ENCODE peak calls at places on chromosomes 4 and X, in four cellular contexts. W, O, A and T are unnamed samples.
A peak's percentile ranks its signal among the peaks of the same experiment; 100 is the strongest.

GRCh38 chr4:1703880-1704279 is 8.2 kb downstream of the SLBP start:
- DNase-seq in W (no peak), O (no peak), A (no peak), T (no peak)

GRCh38 chr4:16082038-16082423 is 1.8 kb downstream of the PROM1 start:
- DNase-seq in W (no peak), O (no peak), A (no peak), T (no peak)

GRCh38 chr4:2044119-2044485 is 15.0 kb upstream of the NAT8L start:
- DNase-seq in W (no peak), O (no peak), A (no peak), T (no peak)

GRCh38 chrX:150683536-150684146 is 9.6 kb upstream of the MTMR1 start:
- DNase-seq in W (no peak), O (no peak), A (peak; percentile 46), T (peak; percentile 33)

GRCh38 chr4:143489116-143489515 is 24.4 kb upstream of the SMARCA5 start:
- DNase-seq in W (peak; percentile 86), O (no peak), A (no peak), T (peak; percentile 28)

GRCh38 chr4:825969-826330 is at the start of gene CPLX1:
- DNase-seq in W (no peak), O (no peak), A (peak; percentile 24), T (no peak)

GRCh38 chrX:54248309-54248708 is 65.3 kb upstream of the FAM120C start:
- DNase-seq in W (peak; percentile 24), O (no peak), A (peak; percentile 9), T (peak; percentile 44)

GRCh38 chr4:162163892-162164759 is at the start of gene FSTL5:
- DNase-seq in W (peak; percentile 42), O (peak; percentile 99), A (peak; percentile 84), T (peak; percentile 2)

GRCh38 chr4:41174444-41174843 is 39.9 kb downstream of the APBB2 start:
- DNase-seq in W (no peak), O (no peak), A (peak; percentile 40), T (peak; percentile 54)

GRCh38 chr4:158411180-158411721 is 110.4 kb upstream of the RXFP1 start:
- DNase-seq in W (no peak), O (no peak), A (no peak), T (no peak)

GRCh38 chr4:213971-214370 is 89.7 kb downstream of the ZNF718 start:
- DNase-seq in W (no peak), O (no peak), A (no peak), T (no peak)

GRCh38 chr4:108772402-108772801 is 9.5 kb upstream of the ETNPPL start:
- DNase-seq in W (no peak), O (no peak), A (no peak), T (no peak)

GRCh38 chr4:1285790-1286553 is 3.7 kb upstream of the MAEA start:
- DNase-seq in W (no peak), O (peak; percentile 89), A (peak; percentile 74), T (peak; percentile 9)

GRCh38 chr4:3364199-3364598 is 71.4 kb downstream of the RGS12 start:
- DNase-seq in W (no peak), O (no peak), A (no peak), T (no peak)

GRCh38 chrX:133415276-133416105 is at the start of gene GPC4:
- DNase-seq in W (peak; percentile 22), O (peak; percentile 78), A (peak; percentile 67), T (no peak)

GRCh38 chrX:71579136-71579989 is 1.1 kb downstream of the GCNA start:
- DNase-seq in W (no peak), O (peak; percentile 39), A (no peak), T (no peak)

GRCh38 chr4:1210241-1210841 is 38.0 kb upstream of the SPON2 start:
- DNase-seq in W (no peak), O (no peak), A (no peak), T (no peak)

GRCh38 chr4:79042079-79042674 is 102.9 kb upstream of the PAQR3 start:
- DNase-seq in W (peak; percentile 19), O (no peak), A (peak; percentile 47), T (peak; percentile 22)

GRCh38 chrX:54043084-54043483 is 1.2 kb downstream of the PHF8 start:
- DNase-seq in W (no peak), O (no peak), A (peak; percentile 10), T (no peak)

GRCh38 chr4:11543710-11544109 is 115.0 kb upstream of the HS3ST1 start:
- DNase-seq in W (no peak), O (no peak), A (peak; percentile 45), T (peak; percentile 83)

GRCh38 chr4:148112231-148112982 is 329.8 kb downstream of the NR3C2 start:
- DNase-seq in W (no peak), O (no peak), A (peak; percentile 24), T (peak; percentile 55)

GRCh38 chr4:2263701-2264321 is 1.9 kb upstream of the MXD4 start:
- DNase-seq in W (no peak), O (no peak), A (no peak), T (no peak)

GRCh38 chr4:3792813-3793212 is 26.6 kb downstream of the ADRA2C start:
- DNase-seq in W (no peak), O (peak; percentile 85), A (no peak), T (no peak)

GRCh38 chr4:128908735-128909134 is 99.2 kb downstream of the JADE1 start:
- DNase-seq in W (no peak), O (no peak), A (peak; percentile 8), T (peak; percentile 4)

GRCh38 chr4:99710681-99711345 is 53.2 kb upstream of the C4orf54 start:
- DNase-seq in W (peak; percentile 82), O (no peak), A (peak; percentile 69), T (peak; percentile 63)

GRCh38 chr4:40721730-40722171 is 28.0 kb upstream of the NSUN7 start:
- DNase-seq in W (no peak), O (no peak), A (peak; percentile 59), T (peak; percentile 58)

GRCh38 chrX:40145001-40145631 is 47.4 kb upstream of the BCOR start:
- DNase-seq in W (no peak), O (peak; percentile 78), A (peak; percentile 23), T (no peak)

GRCh38 chr4:121764702-121765367 is at the start of gene SMIM43:
- DNase-seq in W (no peak), O (peak; percentile 56), A (peak; percentile 18), T (no peak)

GRCh38 chr4:159564615-159565014 is 461.7 kb downstream of the RAPGEF2 start:
- DNase-seq in W (no peak), O (no peak), A (no peak), T (no peak)

GRCh38 chr4:22986262-22986661 is 293.5 kb downstream of the GBA3 start:
- DNase-seq in W (no peak), O (no peak), A (no peak), T (no peak)

GRCh38 chr4:85446462-85446861 is 28.5 kb upstream of the ARHGAP24 start:
- DNase-seq in W (no peak), O (no peak), A (no peak), T (no peak)

GRCh38 chrX:56728752-56729151 is 291 bp upstream of the NBDY start:
- DNase-seq in W (no peak), O (no peak), A (peak; percentile 45), T (peak; percentile 5)

GRCh38 chrX:9942086-9942485 is 25.1 kb upstream of the CLDN34 start:
- DNase-seq in W (no peak), O (no peak), A (no peak), T (no peak)

GRCh38 chr4:59388359-59388758 is 1811.8 kb upstream of the ADGRL3 start:
- DNase-seq in W (no peak), O (no peak), A (no peak), T (no peak)

GRCh38 chr4:82638479-82638878 is 76.7 kb upstream of the TMEM150C start:
- DNase-seq in W (no peak), O (no peak), A (no peak), T (no peak)

GRCh38 chrX:109190542-109190941 is 291.3 kb downstream of the GUCY2F start:
- DNase-seq in W (no peak), O (no peak), A (no peak), T (no peak)

GRCh38 chr4:184432127-184432922 is 42.0 kb downstream of the IRF2 start:
- DNase-seq in W (no peak), O (no peak), A (no peak), T (no peak)

GRCh38 chr4:184427687-184428086 is 46.7 kb downstream of the IRF2 start:
- DNase-seq in W (no peak), O (no peak), A (no peak), T (no peak)

GRCh38 chr4:184427093-184427492 is 47.3 kb downstream of the IRF2 start:
- DNase-seq in W (no peak), O (no peak), A (no peak), T (no peak)

GRCh38 chr4:184428787-184429186 is 45.6 kb downstream of the IRF2 start:
- DNase-seq in W (no peak), O (no peak), A (no peak), T (no peak)

GRCh38 chr4:184430163-184430562 is 44.2 kb downstream of the IRF2 start:
- DNase-seq in W (no peak), O (no peak), A (no peak), T (no peak)
- H4K91ac ChIP-seq in W (no peak overlapping the region), O (no peak overlapping the region), A (no peak overlapping the region), T (no peak overlapping the region)

DNA sequence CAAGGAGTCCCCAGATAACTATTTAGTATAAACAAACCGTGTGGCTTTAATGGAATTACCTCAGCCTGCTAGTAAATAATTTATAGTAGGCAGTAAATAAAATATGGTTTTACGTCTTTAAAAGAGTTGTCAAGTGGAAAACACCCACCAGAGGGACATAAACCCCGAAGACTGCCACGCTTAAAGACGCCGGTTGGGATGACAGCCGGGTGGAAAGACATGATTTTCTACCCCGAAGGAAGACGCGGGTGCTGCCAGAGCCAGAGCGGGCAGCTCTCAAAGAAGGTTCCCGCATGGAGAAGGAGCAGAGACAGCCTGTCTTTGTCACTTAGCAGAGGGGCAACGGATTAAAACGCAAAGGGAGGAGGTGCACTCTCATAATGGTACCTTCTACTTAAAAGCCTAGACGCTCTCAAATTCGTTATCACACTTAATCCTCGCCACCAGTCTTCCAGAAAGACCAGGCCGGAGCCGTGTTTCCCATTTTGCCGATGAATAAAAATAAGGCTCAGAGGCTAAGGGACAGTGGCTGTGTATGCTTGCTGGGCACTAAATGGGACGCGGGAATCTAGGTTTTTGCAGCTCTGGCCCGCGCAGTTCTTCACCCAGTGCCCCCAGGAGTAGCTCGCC is 140.5 kb upstream of the ZIC3 start:
- DNase-seq in W (no peak), O (no peak), A (no peak), T (no peak)
- H2BK5ac ChIP-seq in W (no peak overlapping the region), O (no peak overlapping the region), A (no peak overlapping the region), T (no peak overlapping the region)

GRCh38 chr4:139635966-139636365 is 29.7 kb upstream of the MGST2 start:
- DNase-seq in W (no peak), O (no peak), A (no peak), T (no peak)
- H2AFZ ChIP-seq in W (no peak overlapping the region), O (no peak overlapping the region), A (no peak overlapping the region), T (no peak overlapping the region)

DNA sequence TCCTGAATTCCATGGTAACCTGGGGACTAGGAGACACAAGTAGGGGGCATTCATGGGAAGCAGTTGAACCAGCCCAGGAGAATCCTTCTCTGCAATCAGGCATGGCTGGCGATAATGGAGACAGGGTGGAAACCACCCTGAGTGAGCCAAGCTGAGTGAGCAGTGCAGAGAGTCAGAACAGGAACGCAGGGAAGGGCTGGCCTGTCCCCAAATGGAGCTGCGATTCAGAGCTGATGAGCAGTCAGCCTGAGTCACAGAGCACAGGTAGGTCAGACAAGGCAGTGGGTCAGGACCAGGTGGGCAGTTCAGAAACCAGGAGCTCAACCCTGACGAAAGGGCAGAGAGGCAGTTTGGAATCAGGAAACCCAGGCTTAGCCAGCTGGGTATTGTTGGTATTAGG is 129.0 kb downstream of the BTC start:
- DNase-seq in W (peak; percentile 36), O (no peak), A (no peak), T (no peak)
- H4K91ac ChIP-seq in W (no peak overlapping the region), O (no peak overlapping the region), A (peak overlapping the region; percentile 65), T (peak overlapping the region; percentile 74)

GRCh38 chr4:53921856-53922255 is 142.5 kb downstream of the CHIC2 start:
- DNase-seq in W (no peak), O (no peak), A (no peak), T (no peak)
- H2BK5ac ChIP-seq in W (no peak overlapping the region), O (no peak overlapping the region), A (no peak overlapping the region), T (no peak overlapping the region)